ENCODE peak calls at places on chromosome 13, in four cellular contexts. J is WTC11, T is K562, D is HepG2. V is an unnamed sample.

GRCh38 chr13:30863231-30863630 is 42.8 kb upstream of the MEDAG start:
- DNase-seq in J (peak), T (no peak), D (no peak), V (no peak)

GRCh38 chr13:31227870-31228269 is 28.1 kb downstream of the B3GLCT start:
- DNase-seq in J (no peak), T (no peak), D (no peak), V (no peak)

GRCh38 chr13:48709213-48709612 is 55.5 kb downstream of the CYSLTR2 start:
- DNase-seq in J (no peak), T (no peak), D (no peak), V (no peak)

GRCh38 chr13:99990045-99990977 is 8.7 kb downstream of the ZIC2 start:
- DNase-seq in J (peak), T (no peak), D (no peak), V (no peak)

GRCh38 chr13:89891416-89891815 is 1456.1 kb upstream of the MIR17HG start:
- DNase-seq in J (no peak), T (no peak), D (no peak), V (no peak)

GRCh38 chr13:38687246-38688229 is 661 bp downstream of the FREM2 start:
- DNase-seq in J (peak), T (no peak), D (no peak), V (peak)

GRCh38 chr13:34627499-34627898 is 314.6 kb upstream of the NBEA start:
- DNase-seq in J (no peak), T (no peak), D (no peak), V (no peak)

GRCh38 chr13:90690458-90691063 is 656.9 kb upstream of the MIR17HG start:
- DNase-seq in J (no peak), T (no peak), D (no peak), V (no peak)

GRCh38 chr13:50844181-50844875 is 836 bp upstream of the DLEU7 start:
- DNase-seq in J (no peak), T (no peak), D (no peak), V (no peak)

GRCh38 chr13:59086147-59086546 is 1077.6 kb downstream of the DIAPH3 start:
- DNase-seq in J (no peak), T (no peak), D (no peak), V (no peak)

GRCh38 chr13:82597737-82598136 is 1284.5 kb downstream of the SLITRK1 start:
- DNase-seq in J (peak), T (no peak), D (no peak), V (no peak)

GRCh38 chr13:112943309-112944125 is 25.5 kb upstream of the MCF2L start:
- DNase-seq in J (peak), T (no peak), D (no peak), V (peak)

GRCh38 chr13:113942591-113943103 is 31.2 kb downstream of the C13orf46 start:
- DNase-seq in J (no peak), T (no peak), D (no peak), V (no peak)

GRCh38 chr13:110277357-110277950 is 29.5 kb downstream of the COL4A1 start:
- DNase-seq in J (no peak), T (no peak), D (no peak), V (no peak)
- TF ChIP-seq ELF4 in J (no peak), T (no peak), D (no peak), V (no peak)

GRCh38 chr13:51856998-51857397 is 4.8 kb upstream of the CCDC70 start:
- DNase-seq in J (no peak), T (no peak), D (peak), V (no peak)

GRCh38 chr13:51862965-51863364 is 1.2 kb downstream of the CCDC70 start:
- DNase-seq in J (no peak), T (no peak), D (no peak), V (no peak)

GRCh38 chr13:51858433-51859247 is 3.1 kb upstream of the CCDC70 start:
- DNase-seq in J (no peak), T (no peak), D (peak), V (no peak)

GRCh38 chr13:51865838-51866237 is 4.1 kb downstream of the CCDC70 start:
- DNase-seq in J (peak), T (no peak), D (no peak), V (no peak)

DNA sequence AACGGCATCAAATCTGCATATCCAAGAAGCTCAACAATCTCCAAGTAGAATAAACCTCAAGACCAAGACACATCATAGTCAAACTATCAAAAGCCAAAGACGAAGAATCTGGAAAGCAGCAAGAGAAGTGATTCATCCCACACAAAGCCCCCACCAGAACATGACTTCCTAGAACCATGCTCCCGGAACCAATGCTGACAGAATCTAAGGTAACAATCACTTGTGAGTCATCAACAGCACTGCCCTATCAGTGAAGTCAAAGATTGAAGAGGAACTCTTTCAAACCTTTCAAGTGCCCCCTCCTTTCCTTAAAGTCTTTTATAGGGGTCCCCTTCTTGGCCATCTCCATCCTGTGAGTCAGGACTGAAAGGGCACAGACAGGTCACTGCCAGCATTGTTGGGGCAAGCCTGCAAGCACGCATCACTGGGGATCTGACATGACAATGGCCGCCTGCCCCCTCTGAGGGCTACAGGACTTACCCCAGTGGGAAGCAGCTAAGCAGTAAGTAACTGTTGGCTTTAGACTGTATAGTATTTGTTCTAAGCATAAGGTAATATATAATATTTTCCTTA is at the start of gene CCDC70:
- DNase-seq in J (no peak), T (peak), D (no peak), V (no peak)
- TF ChIP-seq ELF4 in J (no peak), T (no peak), D (no peak), V (no peak)

GRCh38 chr13:43058318-43058674 is 34.9 kb downstream of the DNAJC15 start:
- DNase-seq in J (peak), T (no peak), D (peak), V (peak)
- TF ChIP-seq ELF4 in J (no peak), T (no peak), D (no peak), V (no peak)

GRCh38 chr13:92530364-92530763 is 696.2 kb upstream of the GPC6 start:
- DNase-seq in J (no peak), T (no peak), D (no peak), V (no peak)
- TF ChIP-seq ELF4 in J (no peak), T (no peak), D (no peak), V (no peak)

GRCh38 chr13:47415048-47415447 is 518.2 kb upstream of the HTR2A start:
- DNase-seq in J (no peak), T (no peak), D (no peak), V (no peak)
- TF ChIP-seq ELF4 in J (no peak), T (no peak), D (no peak), V (no peak)